ENCODE peak calls at places on chromosomes 2 and 18, in five cellular contexts. C is HT-29, W is lower leg skin, P is ovary, B is anterior cingulate cortex. I is an unnamed sample.

GRCh38 chr2:179354739-179355537 is 90.3 kb upstream of the SESTD1 start:
- DNase-seq in C (peak), W (no peak), P (no peak), B (no peak), I (no peak)

GRCh38 chr2:13193075-13193474 is 476.3 kb downstream of the TRIB2 start:
- DNase-seq in C (peak), W (no peak), P (no peak), B (no peak), I (no peak)

GRCh38 chr2:27638709-27639108 is 9.9 kb downstream of the GPN1 start:
- DNase-seq in C (no peak), W (no peak), P (no peak), B (no peak), I (no peak)

GRCh38 chr2:222290691-222291484 is 7.9 kb downstream of the PAX3 start:
- DNase-seq in C (no peak), W (no peak), P (no peak), B (no peak), I (no peak)

GRCh38 chr18:79988925-79989361 is 580 bp upstream of the TXNL4A start:
- DNase-seq in C (peak), W (peak), P (peak), B (no peak), I (no peak)

GRCh38 chr2:181185948-181186347 is 205.5 kb downstream of the UBE2E3 start:
- DNase-seq in C (no peak), W (no peak), P (no peak), B (no peak), I (no peak)

GRCh38 chr2:205800804-205801203 is 118.5 kb downstream of the NRP2 start:
- DNase-seq in C (no peak), W (no peak), P (peak), B (no peak), I (no peak)

GRCh38 chr18:58218111-58218510 is 174.1 kb downstream of the NEDD4L start:
- DNase-seq in C (peak), W (no peak), P (no peak), B (no peak), I (no peak)

GRCh38 chr2:96157649-96158553 is 12.7 kb upstream of the DUSP2 start:
- DNase-seq in C (no peak), W (no peak), P (no peak), B (no peak), I (peak)

GRCh38 chr2:10166489-10167295 is 44.2 kb downstream of the RRM2 start:
- DNase-seq in C (no peak), W (no peak), P (no peak), B (no peak), I (no peak)

GRCh38 chr2:88091943-88092342 is 24.3 kb downstream of the SMYD1 start:
- DNase-seq in C (no peak), W (no peak), P (no peak), B (no peak), I (no peak)

GRCh38 chr2:216534809-216535208 is 36.2 kb downstream of the RPL37A start:
- DNase-seq in C (no peak), W (no peak), P (no peak), B (no peak), I (no peak)

GRCh38 chr2:1969701-1970015 is 225.3 kb upstream of the PXDN start:
- DNase-seq in C (no peak), W (no peak), P (no peak), B (no peak), I (no peak)

GRCh38 chr2:66562337-66562685 is 127.4 kb downstream of the MEIS1 start:
- DNase-seq in C (no peak), W (no peak), P (no peak), B (no peak), I (no peak)